ENCODE peak calls at places on chromosomes 3 and 15, in five cellular contexts. One of them, this sample, is unnamed.
A peak's percentile ranks its signal among the peaks of the same experiment; 100 is the strongest.

GRCh38 chr3:62888180-62888579 is 13.0 kb upstream of the CADPS start:
- DNase-seq in AG20443: no peak
- DNase-seq in glomerular endothelial cell: no peak
- DNase-seq in NCI-H1092: no peak
- DNase-seq in GM04504: no peak
- DNase-seq in this sample: no peak

GRCh38 chr3:46673151-46674030 is 20.1 kb downstream of the ALS2CL start:
- DNase-seq in NCI-H1092: no peak
- DNase-seq in AG20443: no peak
- DNase-seq in glomerular endothelial cell: no peak
- DNase-seq in GM04504: no peak
- DNase-seq in this sample: no peak

GRCh38 chr3:123344175-123344908 is 104.5 kb downstream of the ADCY5 start:
- DNase-seq in NCI-H1092: no peak
- DNase-seq in AG20443: no peak
- DNase-seq in GM04504: peak; percentile 20
- DNase-seq in glomerular endothelial cell: no peak
- DNase-seq in this sample: no peak

GRCh38 chr3:55549172-55549571 is 62.1 kb upstream of the WNT5A start:
- DNase-seq in GM04504: peak; percentile 46
- DNase-seq in NCI-H1092: no peak
- DNase-seq in glomerular endothelial cell: no peak
- DNase-seq in AG20443: peak; percentile 67
- DNase-seq in this sample: no peak

GRCh38 chr3:128317698-128318231 is 148.9 kb downstream of the DNAJB8 start:
- DNase-seq in NCI-H1092: no peak
- DNase-seq in GM04504: no peak
- DNase-seq in AG20443: no peak
- DNase-seq in glomerular endothelial cell: no peak
- DNase-seq in this sample: no peak

GRCh38 chr3:142977399-142977728 is 13.9 kb upstream of the PAQR9 start:
- DNase-seq in AG20443: peak; percentile 43
- DNase-seq in GM04504: no peak
- DNase-seq in glomerular endothelial cell: no peak
- DNase-seq in NCI-H1092: no peak
- DNase-seq in this sample: no peak

GRCh38 chr15:90286678-90287077 is 21.2 kb downstream of the NGRN start:
- DNase-seq in NCI-H1092: no peak
- DNase-seq in AG20443: peak; percentile 18
- DNase-seq in GM04504: no peak
- DNase-seq in glomerular endothelial cell: no peak
- DNase-seq in this sample: no peak

GRCh38 chr15:29066848-29067247 is 181.1 kb downstream of the APBA2 start:
- DNase-seq in NCI-H1092: no peak
- DNase-seq in glomerular endothelial cell: no peak
- DNase-seq in GM04504: no peak
- DNase-seq in AG20443: no peak
- DNase-seq in this sample: no peak

GRCh38 chr3:149019581-149019980 is 28.2 kb downstream of the GYG1 start:
- DNase-seq in glomerular endothelial cell: no peak
- DNase-seq in NCI-H1092: no peak
- DNase-seq in AG20443: no peak
- DNase-seq in GM04504: no peak
- DNase-seq in this sample: no peak

GRCh38 chr15:65083262-65083701 is 6.7 kb downstream of the KBTBD13 start:
- DNase-seq in NCI-H1092: no peak
- DNase-seq in AG20443: no peak
- DNase-seq in glomerular endothelial cell: no peak
- DNase-seq in GM04504: no peak
- DNase-seq in this sample: no peak

GRCh38 chr3:113136071-113136470 is 75.3 kb upstream of the BOC start:
- DNase-seq in NCI-H1092: no peak
- DNase-seq in AG20443: peak; percentile 46
- DNase-seq in glomerular endothelial cell: no peak
- DNase-seq in GM04504: peak; percentile 19
- DNase-seq in this sample: no peak

GRCh38 chr3:147930417-147930816 is 521.3 kb downstream of the ZIC1 start:
- DNase-seq in GM04504: no peak
- DNase-seq in glomerular endothelial cell: no peak
- DNase-seq in NCI-H1092: no peak
- DNase-seq in AG20443: peak; percentile 30
- DNase-seq in this sample: no peak

GRCh38 chr3:36707623-36708409 is 56.5 kb downstream of the DCLK3 start:
- DNase-seq in GM04504: peak; percentile 52
- DNase-seq in AG20443: peak; percentile 72
- DNase-seq in glomerular endothelial cell: no peak
- DNase-seq in NCI-H1092: no peak
- DNase-seq in this sample: no peak

GRCh38 chr15:91338763-91339162 is 238.7 kb downstream of the SV2B start:
- DNase-seq in glomerular endothelial cell: no peak
- DNase-seq in AG20443: peak; percentile 15
- DNase-seq in NCI-H1092: no peak
- DNase-seq in GM04504: no peak
- DNase-seq in this sample: no peak

GRCh38 chr15:41660235-41661077 is at the start of gene MGA:
- DNase-seq in NCI-H1092: peak; percentile 85
- DNase-seq in GM04504: peak; percentile 87
- DNase-seq in AG20443: peak; percentile 99
- DNase-seq in glomerular endothelial cell: no peak
- DNase-seq in this sample: peak; percentile 77